ENCODE peak calls at places on chromosome 1, in seven cellular contexts. One of them, this sample, is unnamed.

GRCh38 chr1:164688791-164689190 is 129.8 kb downstream of the PBX1 start:
- DNase-seq in IMR-90: no peak
- DNase-seq in H1: no peak
- DNase-seq in HepG2: no peak
- DNase-seq in HCT116: no peak
- DNase-seq in K562: no peak
- DNase-seq in SK-N-SH: no peak
- DNase-seq in this sample: no peak

GRCh38 chr1:7539772-7540175 is 231.3 kb upstream of the VAMP3 start:
- DNase-seq in K562: peak; percentile 65
- DNase-seq in HCT116: peak; percentile 67
- DNase-seq in SK-N-SH: no peak
- DNase-seq in H1: peak; percentile 79
- DNase-seq in IMR-90: peak; percentile 40
- DNase-seq in HepG2: no peak
- DNase-seq in this sample: peak; percentile 74

GRCh38 chr1:4668738-4669700 is 14.6 kb downstream of the AJAP1 start:
- DNase-seq in H1: no peak
- DNase-seq in IMR-90: no peak
- DNase-seq in SK-N-SH: no peak
- DNase-seq in HCT116: no peak
- DNase-seq in K562: no peak
- DNase-seq in HepG2: no peak
- DNase-seq in this sample: peak; percentile 16

GRCh38 chr1:217660353-217661062 is 29.4 kb downstream of the SPATA17 start:
- DNase-seq in H1: no peak
- DNase-seq in K562: no peak
- DNase-seq in SK-N-SH: peak; percentile 18
- DNase-seq in IMR-90: peak; percentile 90
- DNase-seq in HepG2: peak; percentile 8
- DNase-seq in HCT116: peak; percentile 62
- DNase-seq in this sample: peak; percentile 82

GRCh38 chr1:16111771-16112557 is 38.5 kb upstream of the FAM131C start:
- DNase-seq in K562: no peak
- DNase-seq in H1: no peak
- DNase-seq in HCT116: no peak
- DNase-seq in SK-N-SH: no peak
- DNase-seq in HepG2: no peak
- DNase-seq in IMR-90: peak; percentile 87
- DNase-seq in this sample: no peak

GRCh38 chr1:71521655-71522264 is 440.9 kb upstream of the ZRANB2 start:
- DNase-seq in SK-N-SH: peak; percentile 47
- DNase-seq in IMR-90: peak; percentile 43
- DNase-seq in HCT116: no peak
- DNase-seq in HepG2: peak; percentile 2
- DNase-seq in K562: no peak
- DNase-seq in H1: no peak
- DNase-seq in this sample: peak; percentile 6

GRCh38 chr1:1080951-1081310 is 6.8 kb upstream of the RNF223 start:
- DNase-seq in IMR-90: no peak
- DNase-seq in K562: no peak
- DNase-seq in HepG2: no peak
- DNase-seq in SK-N-SH: peak; percentile 74
- DNase-seq in H1: no peak
- DNase-seq in HCT116: no peak
- DNase-seq in this sample: no peak

GRCh38 chr1:225754940-225755635 is 22.5 kb upstream of the SRP9 start:
- DNase-seq in HepG2: peak; percentile 93
- DNase-seq in HCT116: no peak
- DNase-seq in IMR-90: peak; percentile 92
- DNase-seq in SK-N-SH: no peak
- DNase-seq in H1: no peak
- DNase-seq in K562: no peak
- DNase-seq in this sample: no peak

DNA sequence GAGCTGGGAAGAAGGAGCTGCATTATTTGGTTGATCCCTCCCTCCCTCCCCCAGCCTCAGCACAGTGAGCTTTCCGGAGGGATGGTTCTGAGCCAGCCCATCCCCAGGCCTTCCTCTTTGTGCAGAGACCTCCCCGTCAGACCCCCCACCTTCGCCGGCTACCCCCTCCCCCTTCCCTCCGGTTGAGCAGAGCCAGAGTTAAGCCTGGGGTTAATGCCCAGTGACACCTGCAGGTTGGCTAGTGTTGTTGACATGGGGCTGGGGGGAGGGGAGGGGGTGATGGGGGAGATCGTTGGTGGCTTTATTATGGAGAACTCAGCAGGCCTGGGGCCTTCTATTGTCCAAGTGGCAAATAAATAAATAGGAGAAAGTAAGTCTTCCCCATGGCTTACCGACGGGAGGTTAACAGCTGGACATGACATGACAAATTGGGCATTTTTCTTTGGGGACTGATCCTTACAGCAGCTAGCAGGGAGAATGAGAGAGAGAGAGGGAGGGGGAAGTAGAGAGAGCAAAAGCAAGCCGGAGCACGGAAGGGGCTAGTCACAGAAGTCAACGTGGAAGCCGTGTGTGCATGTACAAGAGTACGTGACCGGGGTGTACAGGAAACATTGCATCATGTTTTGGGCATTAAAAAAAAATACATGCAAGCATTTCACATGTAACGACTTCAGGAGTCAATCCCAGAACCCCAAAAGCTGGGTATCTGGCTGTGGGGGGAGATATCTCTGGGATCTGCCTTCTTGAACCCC is 131.0 kb downstream of the TMEM53 start:
- DNase-seq in IMR-90: no peak
- DNase-seq in K562: no peak
- DNase-seq in HepG2: no peak
- DNase-seq in H1: peak; percentile 98
- DNase-seq in SK-N-SH: peak; percentile 35
- DNase-seq in HCT116: no peak
- DNase-seq in this sample: no peak
- TF ChIP-seq RAD21 in IMR-90: no peak
- TF ChIP-seq RAD21 in K562: no peak
- TF ChIP-seq RAD21 in HepG2: no peak
- TF ChIP-seq RAD21 in H1: peak; percentile 66
- TF ChIP-seq RAD21 in SK-N-SH: no peak
- TF ChIP-seq RAD21 in HCT116: no peak
- TF ChIP-seq RAD21 in this sample: no peak

DNA sequence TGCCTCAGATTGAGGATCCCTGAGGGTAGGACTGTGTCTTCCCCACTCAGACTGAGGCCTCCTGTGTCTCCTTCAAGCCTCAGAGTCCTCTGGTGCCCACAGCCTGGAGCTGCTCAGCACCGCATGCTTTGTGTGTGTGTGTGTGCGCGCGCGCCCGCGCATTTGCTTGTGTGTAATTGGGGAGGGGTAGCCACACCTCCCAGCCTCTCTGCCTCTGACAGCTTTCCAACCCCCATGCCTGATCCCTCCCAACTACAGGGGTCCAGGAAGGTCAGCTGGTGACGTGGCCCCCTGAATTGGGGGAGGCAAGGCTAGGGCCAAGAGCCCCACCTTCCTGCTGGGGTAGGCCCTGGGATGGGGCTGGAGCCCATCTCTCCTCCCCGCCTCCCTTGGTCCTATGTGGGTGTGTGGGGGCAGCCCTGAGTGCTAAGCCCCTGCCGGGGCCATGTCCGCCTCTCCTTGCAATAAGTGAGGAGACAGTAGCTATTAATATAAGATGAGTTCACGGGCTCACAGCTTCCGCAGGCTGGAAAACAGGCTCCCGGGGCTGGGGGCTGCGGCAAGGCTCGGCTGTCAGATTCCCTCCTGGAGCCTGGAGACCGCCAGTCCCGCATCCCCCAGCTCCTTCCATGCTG is 6.9 kb downstream of the GPR3 start:
- DNase-seq in IMR-90: no peak
- DNase-seq in HCT116: no peak
- DNase-seq in H1: no peak
- DNase-seq in K562: no peak
- DNase-seq in HepG2: no peak
- DNase-seq in SK-N-SH: peak; percentile 22
- DNase-seq in this sample: no peak
- TF ChIP-seq RAD21 in IMR-90: no peak
- TF ChIP-seq RAD21 in HCT116: no peak
- TF ChIP-seq RAD21 in H1: no peak
- TF ChIP-seq RAD21 in K562: no peak
- TF ChIP-seq RAD21 in HepG2: no peak
- TF ChIP-seq RAD21 in SK-N-SH: no peak
- TF ChIP-seq RAD21 in this sample: no peak

GRCh38 chr1:31243451-31244286 is 4.0 kb upstream of the NKAIN1 start:
- DNase-seq in HCT116: no peak
- DNase-seq in HepG2: no peak
- DNase-seq in SK-N-SH: no peak
- DNase-seq in K562: no peak
- DNase-seq in H1: no peak
- DNase-seq in IMR-90: peak; percentile 19
- DNase-seq in this sample: no peak
- TF ChIP-seq RAD21 in HCT116: no peak
- TF ChIP-seq RAD21 in HepG2: no peak
- TF ChIP-seq RAD21 in SK-N-SH: no peak
- TF ChIP-seq RAD21 in K562: no peak
- TF ChIP-seq RAD21 in H1: no peak
- TF ChIP-seq RAD21 in IMR-90: no peak
- TF ChIP-seq RAD21 in this sample: no peak

GRCh38 chr1:201394596-201394995 is 4.5 kb downstream of the LAD1 start:
- DNase-seq in HepG2: no peak
- DNase-seq in SK-N-SH: no peak
- DNase-seq in K562: no peak
- DNase-seq in HCT116: no peak
- DNase-seq in IMR-90: no peak
- DNase-seq in H1: no peak
- DNase-seq in this sample: no peak

GRCh38 chr1:201399018-201399351 is at the start of gene LAD1:
- DNase-seq in HepG2: no peak
- DNase-seq in SK-N-SH: no peak
- DNase-seq in H1: no peak
- DNase-seq in HCT116: no peak
- DNase-seq in IMR-90: no peak
- DNase-seq in K562: no peak
- DNase-seq in this sample: no peak

GRCh38 chr1:201395936-201396335 is 3.2 kb downstream of the LAD1 start:
- DNase-seq in H1: no peak
- DNase-seq in HCT116: no peak
- DNase-seq in SK-N-SH: no peak
- DNase-seq in K562: no peak
- DNase-seq in IMR-90: no peak
- DNase-seq in HepG2: no peak
- DNase-seq in this sample: no peak

GRCh38 chr1:201397675-201398074 is 1.4 kb downstream of the LAD1 start:
- DNase-seq in HepG2: peak; percentile 43
- DNase-seq in IMR-90: peak; percentile 19
- DNase-seq in H1: no peak
- DNase-seq in K562: no peak
- DNase-seq in HCT116: no peak
- DNase-seq in SK-N-SH: no peak
- DNase-seq in this sample: no peak

DNA sequence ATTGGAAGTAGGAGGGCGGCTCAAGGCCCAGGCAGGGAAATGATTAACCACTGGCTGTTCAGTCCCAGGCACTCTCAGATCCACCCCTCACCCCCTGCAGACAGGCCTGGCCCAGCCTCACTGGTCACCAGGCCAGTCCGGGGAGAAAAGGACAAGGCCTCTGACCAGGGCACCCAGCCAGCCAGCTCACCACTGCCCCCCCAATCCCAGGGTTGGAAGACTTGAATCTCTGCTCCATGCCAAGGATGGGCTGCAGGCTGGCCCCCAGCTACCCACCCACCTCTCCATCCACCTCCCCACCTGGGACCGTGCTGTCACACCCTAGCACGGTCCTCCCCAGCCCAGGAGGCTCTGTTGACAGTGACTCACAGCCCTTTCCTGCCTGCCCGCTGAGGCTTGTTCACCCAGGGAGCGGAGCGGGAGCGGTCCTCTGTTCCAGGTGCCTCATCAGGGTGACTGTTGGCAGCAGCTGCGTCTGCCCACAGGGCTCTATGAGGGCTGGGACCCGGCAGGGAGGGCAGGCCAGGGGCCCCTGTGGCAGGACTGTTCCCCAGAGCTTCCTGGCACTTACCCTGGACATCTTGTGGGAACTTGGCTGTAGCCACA is 2.2 kb downstream of the LAD1 start:
- DNase-seq in K562: no peak
- DNase-seq in SK-N-SH: no peak
- DNase-seq in HCT116: peak; percentile 66
- DNase-seq in IMR-90: no peak
- DNase-seq in HepG2: peak; percentile 77
- DNase-seq in H1: no peak
- DNase-seq in this sample: peak; percentile 86
- TF ChIP-seq RAD21 in K562: no peak
- TF ChIP-seq RAD21 in SK-N-SH: no peak
- TF ChIP-seq RAD21 in HCT116: no peak
- TF ChIP-seq RAD21 in IMR-90: no peak
- TF ChIP-seq RAD21 in HepG2: peak; percentile 18
- TF ChIP-seq RAD21 in H1: no peak
- TF ChIP-seq RAD21 in this sample: no peak

GRCh38 chr1:232110281-232111090 is 483.9 kb downstream of the DISC1 start:
- DNase-seq in H1: peak; percentile 80
- DNase-seq in IMR-90: peak; percentile 81
- DNase-seq in K562: no peak
- DNase-seq in SK-N-SH: no peak
- DNase-seq in HepG2: no peak
- DNase-seq in HCT116: no peak
- DNase-seq in this sample: no peak
- TF ChIP-seq RAD21 in H1: no peak
- TF ChIP-seq RAD21 in IMR-90: no peak
- TF ChIP-seq RAD21 in K562: no peak
- TF ChIP-seq RAD21 in SK-N-SH: no peak
- TF ChIP-seq RAD21 in HepG2: no peak
- TF ChIP-seq RAD21 in HCT116: no peak
- TF ChIP-seq RAD21 in this sample: no peak

DNA sequence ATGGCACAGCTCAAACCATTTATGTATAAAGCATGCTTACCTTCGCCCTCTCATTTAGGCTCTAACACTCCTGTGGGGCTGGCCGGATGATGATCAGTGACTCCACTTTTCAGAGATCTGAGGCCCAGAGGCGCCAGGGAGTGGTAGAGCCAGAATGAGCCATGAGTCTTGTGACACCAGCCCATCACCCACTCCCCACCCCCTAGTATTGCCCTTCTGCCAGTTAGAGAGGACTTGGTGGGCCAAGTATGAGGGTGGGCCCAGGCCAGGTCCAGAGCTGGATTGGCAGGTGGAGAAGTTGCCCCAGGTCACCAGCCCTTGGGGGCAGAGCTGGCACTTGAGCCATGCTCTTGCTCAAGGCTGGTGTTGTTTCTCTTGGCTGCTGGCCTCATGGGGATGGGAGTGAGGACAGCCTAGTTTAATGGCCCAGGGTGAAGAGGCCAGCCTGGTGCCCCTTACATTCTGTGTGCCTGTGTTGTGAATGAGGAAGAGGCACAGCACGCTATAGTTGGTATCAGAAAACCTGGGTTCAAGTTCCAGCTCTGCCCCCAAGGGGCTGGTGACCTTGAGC is 30.2 kb upstream of the TTC4 start:
- DNase-seq in SK-N-SH: no peak
- DNase-seq in IMR-90: no peak
- DNase-seq in H1: no peak
- DNase-seq in HepG2: no peak
- DNase-seq in HCT116: no peak
- DNase-seq in K562: no peak
- DNase-seq in this sample: no peak
- TF ChIP-seq RAD21 in SK-N-SH: no peak
- TF ChIP-seq RAD21 in IMR-90: no peak
- TF ChIP-seq RAD21 in H1: no peak
- TF ChIP-seq RAD21 in HepG2: no peak
- TF ChIP-seq RAD21 in HCT116: no peak
- TF ChIP-seq RAD21 in K562: no peak
- TF ChIP-seq RAD21 in this sample: no peak